ENCODE peak calls at places on chromosomes 6 and 20, in eight cellular contexts. Q is tibial nerve, V is ovary, Z is prostate gland, N is body of pancreas, R is stomach, O is K562, T is right lobe of liver. M is an unnamed sample. For H3K4me1, the result is how much of the 10 kb centered on the place peaks cover.

GRCh38 chr6:35312076-35312762 is 14.6 kb downstream of the DEF6 start:
- DNase-seq in Q (no peak), V (no peak), Z (no peak), N (no peak), R (no peak), O (no peak), T (no peak), M (no peak)

GRCh38 chr6:19342616-19343015 is 494.6 kb upstream of the ID4 start:
- DNase-seq in Q (no peak), V (no peak), Z (no peak), N (no peak), R (no peak), O (no peak), T (no peak), M (no peak)

GRCh38 chr20:25221592-25222460 is 26.1 kb upstream of the PYGB start:
- DNase-seq in Q (peak), V (no peak), Z (no peak), N (no peak), R (no peak), O (no peak), T (no peak), M (no peak)

GRCh38 chr20:40728996-40729395 is 40.0 kb upstream of the MAFB start:
- DNase-seq in Q (no peak), V (no peak), Z (no peak), N (no peak), R (no peak), O (no peak), T (no peak), M (no peak)

GRCh38 chr6:111703723-111704122 is 98.0 kb upstream of the TRAF3IP2 start:
- DNase-seq in Q (no peak), V (no peak), Z (no peak), N (no peak), R (no peak), O (no peak), T (no peak), M (no peak)

GRCh38 chr6:38572186-38572813 is 67.4 kb downstream of the BTBD9 start:
- DNase-seq in Q (no peak), V (no peak), Z (no peak), N (no peak), R (no peak), O (no peak), T (no peak), M (no peak)

GRCh38 chr6:72411872-72412708 is 209.8 kb upstream of the KCNQ5 start:
- DNase-seq in Q (peak), V (peak), Z (peak), N (peak), R (peak), O (peak), T (peak), M (peak)

GRCh38 chr6:118283759-118284158 is 264.3 kb upstream of the PLN start:
- DNase-seq in Q (no peak), V (peak), Z (peak), N (peak), R (peak), O (peak), T (no peak), M (peak)

GRCh38 chr6:123829302-123829953 is 25.8 kb downstream of the NKAIN2 start:
- DNase-seq in Q (no peak), V (no peak), Z (no peak), N (no peak), R (no peak), O (no peak), T (no peak), M (no peak)

GRCh38 chr20:56778765-56779195 is 149.7 kb downstream of the TFAP2C start:
- DNase-seq in Q (no peak), V (no peak), Z (peak), N (peak), R (no peak), O (no peak), T (no peak), M (no peak)

GRCh38 chr20:19809487-19809886 is 51.4 kb downstream of the RIN2 start:
- DNase-seq in Q (no peak), V (no peak), Z (no peak), N (no peak), R (no peak), O (no peak), T (no peak), M (no peak)

GRCh38 chr6:142861711-142862110 is 83.3 kb downstream of the HIVEP2 start:
- DNase-seq in Q (no peak), V (no peak), Z (no peak), N (no peak), R (no peak), O (no peak), T (no peak), M (no peak)

GRCh38 chr20:63359937-63360849 is 956 bp downstream of the CHRNA4 start:
- DNase-seq in Q (no peak), V (no peak), Z (no peak), N (no peak), R (no peak), O (no peak), T (peak), M (no peak)

GRCh38 chr20:33602826-33603590 is 59.1 kb upstream of the C20orf144 start:
- DNase-seq in Q (no peak), V (no peak), Z (no peak), N (no peak), R (no peak), O (no peak), T (no peak), M (no peak)

GRCh38 chr20:61050491-61050890 is 201.6 kb upstream of the CDH4 start:
- DNase-seq in Q (no peak), V (no peak), Z (no peak), N (no peak), R (no peak), O (no peak), T (no peak), M (no peak)

GRCh38 chr6:44131880-44132279 is 4.5 kb downstream of the TMEM63B start:
- DNase-seq in Q (no peak), V (no peak), Z (peak), N (peak), R (no peak), O (no peak), T (no peak), M (no peak)

GRCh38 chr6:111673086-111673485 is 67.4 kb upstream of the TRAF3IP2 start:
- DNase-seq in Q (no peak), V (no peak), Z (no peak), N (no peak), R (no peak), O (no peak), T (no peak), M (no peak)

DNA sequence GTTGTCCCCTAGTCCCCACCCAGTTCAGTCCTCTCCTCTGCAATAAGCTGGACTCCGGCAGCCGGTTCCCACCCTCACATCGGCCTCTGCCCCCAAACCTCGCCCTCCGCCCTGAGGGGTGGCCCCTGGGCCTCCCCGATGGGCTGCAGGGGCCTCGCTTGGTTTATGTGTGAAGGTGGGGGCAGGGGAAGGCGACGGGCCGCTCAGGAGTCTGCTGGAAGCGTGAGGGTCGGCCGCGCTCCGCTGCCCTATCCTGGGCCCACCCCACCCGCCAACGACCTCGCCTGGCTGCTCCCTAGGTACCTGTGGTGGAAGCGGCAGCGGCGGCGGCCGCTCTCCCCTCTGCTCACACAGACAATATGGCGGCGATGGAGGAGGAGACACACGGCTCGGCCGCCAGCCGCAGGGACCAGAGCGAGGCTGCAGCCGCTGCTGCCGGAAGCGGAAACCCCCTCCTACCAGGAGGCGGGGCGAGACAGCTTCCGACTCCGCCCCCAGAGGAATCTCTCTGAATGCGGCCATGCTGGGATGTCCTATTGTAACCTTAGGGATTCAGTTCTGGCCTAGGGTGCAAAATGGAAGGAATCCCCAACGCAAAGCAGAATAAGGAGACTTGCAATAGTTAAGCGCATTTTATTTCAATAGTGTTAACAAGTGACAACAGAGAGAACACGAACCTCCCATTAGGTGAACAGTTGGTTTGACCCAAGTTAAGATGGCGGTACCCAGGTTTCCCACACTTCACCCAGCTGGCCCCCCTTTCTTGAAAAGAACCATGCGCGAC is at the start of gene CSNK2A1:
- DNase-seq in Q (peak), V (peak), Z (peak), N (peak), R (peak), O (peak), T (peak), M (peak)
- TF ChIP-seq POLR2A in Q (peak), V (peak), Z (peak), N (peak), R (peak), O (peak), T (peak), M (peak)

GRCh38 chr20:36760647-36761046 is 12.9 kb downstream of the DSN1 start:
- DNase-seq in Q (no peak), V (no peak), Z (no peak), N (no peak), R (no peak), O (no peak), T (no peak), M (no peak)
- H3K27ac ChIP-seq in Q (no peak), V (no peak), Z (no peak), N (no peak), R (no peak), O (no peak), T (no peak), M (no peak)

DNA sequence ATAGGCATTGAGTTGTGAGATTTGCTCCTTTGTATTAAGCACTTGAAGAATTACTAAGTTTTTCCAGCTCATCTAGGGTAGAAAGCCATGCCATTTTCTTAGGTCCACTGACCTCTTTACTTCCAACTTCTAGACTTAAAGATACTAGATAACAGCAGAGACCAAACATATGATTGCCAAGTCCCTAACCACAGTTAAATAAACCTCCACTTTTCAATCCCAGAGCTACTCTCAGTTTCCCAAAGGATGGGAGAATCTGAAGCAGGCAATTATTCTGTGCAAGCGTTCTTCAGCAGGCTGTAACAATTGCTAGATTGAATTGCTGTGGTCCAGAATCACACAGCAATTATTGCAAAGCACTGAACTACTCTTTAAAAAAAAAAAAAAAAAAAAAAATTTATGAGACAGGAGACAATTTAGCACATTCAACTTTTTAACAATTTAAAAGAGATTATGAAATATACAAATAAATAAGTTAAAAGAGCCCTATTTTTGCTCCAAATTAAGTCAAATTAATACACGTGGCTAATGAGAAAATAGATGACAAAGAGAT is 104.0 kb upstream of the PRSS16 start:
- DNase-seq in Q (no peak), V (no peak), Z (no peak), N (no peak), R (no peak), O (no peak), T (no peak), M (no peak)
- H3K4me1 ChIP-seq in Q (under half), V (under half), Z (under half), N (under half), R (under half), O (under half), T (under half), M (under half)

GRCh38 chr6:32664354-32664753 is 2.1 kb downstream of the HLA-DQB1 start:
- DNase-seq in Q (no peak), V (no peak), Z (no peak), N (no peak), R (no peak), O (no peak), T (no peak), M (no peak)
- TF ChIP-seq POLR2A in Q (no peak), V (no peak), Z (no peak), N (no peak), R (no peak), O (no peak), T (no peak), M (no peak)

DNA sequence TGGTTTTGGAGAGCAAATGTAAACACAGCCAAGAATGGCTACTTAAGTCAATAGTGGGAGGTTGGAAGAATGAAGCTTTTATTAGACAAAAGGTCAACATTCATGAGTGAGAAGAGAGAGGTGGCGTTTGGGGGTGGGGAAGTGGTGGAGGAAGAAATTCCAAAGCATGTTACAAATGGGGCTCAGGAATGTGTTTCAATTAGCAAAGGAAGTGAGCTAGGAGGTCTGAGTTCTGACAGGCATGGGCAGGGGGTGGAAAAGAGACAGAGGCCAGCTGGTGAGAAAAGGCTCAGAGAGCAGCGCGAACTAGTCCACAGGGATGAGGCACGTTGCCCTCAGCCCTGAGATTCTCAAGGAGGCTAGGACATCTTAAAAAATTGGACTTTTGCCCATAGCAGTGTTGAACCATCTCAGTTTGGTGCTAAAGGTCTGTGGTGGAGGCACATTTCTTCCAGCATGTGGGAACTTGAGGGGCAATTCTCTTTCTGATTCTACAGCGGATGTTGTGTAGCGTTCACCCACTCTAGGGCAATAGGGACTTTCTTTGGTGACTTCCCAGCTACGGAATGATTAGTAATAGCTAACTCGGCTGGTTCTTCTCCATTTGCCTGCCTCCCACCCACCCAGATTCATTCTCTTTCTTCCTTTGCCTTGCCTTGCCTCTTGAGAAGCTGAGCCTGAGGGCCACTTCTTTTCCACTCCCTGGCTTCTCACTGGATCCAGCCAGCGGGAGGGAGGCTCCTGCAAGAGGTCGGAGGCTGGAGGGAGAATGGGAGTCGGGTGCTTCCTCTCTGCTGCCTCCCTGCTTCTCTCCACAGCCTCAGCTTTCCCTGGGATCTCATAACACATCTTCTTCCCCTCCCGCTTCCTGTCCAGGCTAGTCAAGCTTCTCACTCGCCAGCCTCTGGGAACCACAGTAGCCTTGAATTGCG is 45.1 kb upstream of the NEDD9 start:
- DNase-seq in Q (no peak), V (no peak), Z (peak), N (peak), R (no peak), O (no peak), T (no peak), M (no peak)
- H3K27ac ChIP-seq in Q (peak), V (no peak), Z (peak), N (peak), R (peak), O (no peak), T (no peak), M (no peak)

GRCh38 chr6:40172272-40172671 is 238.0 kb upstream of the MOCS1 start:
- DNase-seq in Q (no peak), V (no peak), Z (no peak), N (no peak), R (no peak), O (no peak), T (no peak), M (no peak)

GRCh38 chr6:40181367-40181766 is 247.1 kb upstream of the MOCS1 start:
- DNase-seq in Q (no peak), V (no peak), Z (no peak), N (no peak), R (no peak), O (no peak), T (no peak), M (no peak)

GRCh38 chr6:40171343-40171742 is 237.1 kb upstream of the MOCS1 start:
- DNase-seq in Q (no peak), V (no peak), Z (no peak), N (no peak), R (no peak), O (no peak), T (no peak), M (no peak)

GRCh38 chr6:40177596-40177995 is 243.3 kb upstream of the MOCS1 start:
- DNase-seq in Q (no peak), V (no peak), Z (no peak), N (no peak), R (no peak), O (no peak), T (no peak), M (no peak)

DNA sequence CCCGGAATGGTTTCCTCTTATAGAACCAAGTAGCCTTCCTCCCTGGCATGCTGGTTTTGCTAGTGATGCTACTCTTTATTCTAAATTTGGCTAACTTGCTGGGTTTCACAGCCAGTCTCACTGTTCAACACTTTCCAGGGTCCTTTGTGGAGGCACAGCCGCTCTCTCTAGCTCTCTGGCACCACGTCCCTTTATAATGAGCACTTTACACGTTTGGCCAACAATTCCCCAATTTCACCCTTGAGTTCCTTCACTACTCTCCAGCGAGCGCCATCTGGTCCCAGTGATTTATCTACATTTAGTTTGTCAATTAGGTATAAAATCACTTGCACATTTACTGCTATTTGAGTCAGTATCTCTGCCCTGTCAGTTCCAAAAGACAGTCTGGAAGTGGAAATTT is 241.9 kb upstream of the MOCS1 start:
- DNase-seq in Q (no peak), V (no peak), Z (no peak), N (no peak), R (no peak), O (no peak), T (no peak), M (no peak)
- H3K4me1 ChIP-seq in Q (under half), V (under half), Z (under half), N (under half), R (under half), O (under half), T (under half), M (under half)

M was measured in adrenal gland.